ENCODE peak calls at places on chromosome 2, in six cellular contexts. K is Calu3, O is Peyer's patch, I is AG10803, N is choroid plexus epithelial cell, F is stomach. B is an unnamed sample.

GRCh38 chr2:55672630-55673029 is 21.0 kb downstream of the PNPT1 start:
- DNase-seq in O (no peak), N (peak), I (peak), F (no peak), K (no peak), B (no peak)

GRCh38 chr2:240236217-240237111 is 96.0 kb upstream of the OTOS start:
- DNase-seq in F (no peak), I (no peak), K (no peak), O (peak), N (no peak), B (no peak)

GRCh38 chr2:129936334-129936934 is 43.0 kb upstream of the RAB6C start:
- DNase-seq in F (peak), O (no peak), I (no peak), N (no peak), K (no peak), B (peak)

GRCh38 chr2:20582600-20583221 is 68.2 kb downstream of the HS1BP3 start:
- DNase-seq in K (no peak), N (no peak), I (no peak), O (peak), F (no peak), B (no peak)

GRCh38 chr2:241846406-241846805 is 12.3 kb downstream of the PDCD1 start:
- DNase-seq in K (no peak), O (no peak), I (no peak), F (no peak), N (no peak), B (no peak)

GRCh38 chr2:65566617-65567016 is 134.2 kb upstream of the SPRED2 start:
- DNase-seq in N (peak), F (no peak), K (no peak), O (no peak), I (no peak), B (no peak)

GRCh38 chr2:237452846-237453245 is 34.2 kb upstream of the MLPH start:
- DNase-seq in I (no peak), K (no peak), O (no peak), N (peak), F (no peak), B (no peak)

GRCh38 chr2:148338544-148338943 is 306.0 kb upstream of the EPC2 start:
- DNase-seq in I (peak), N (peak), K (no peak), F (no peak), O (no peak), B (no peak)

GRCh38 chr2:109305494-109306187 is 176.6 kb downstream of the SH3RF3 start:
- DNase-seq in F (no peak), N (no peak), I (no peak), O (no peak), K (no peak), B (no peak)

GRCh38 chr2:233481368-233482142 is 85.0 kb downstream of the USP40 start:
- DNase-seq in N (peak), F (peak), O (no peak), I (no peak), K (no peak), B (no peak)

GRCh38 chr2:84393829-84394228 is 65.3 kb downstream of the SUCLG1 start:
- DNase-seq in K (no peak), I (peak), O (no peak), N (peak), F (no peak), B (no peak)

GRCh38 chr2:36271266-36271665 is 84.3 kb upstream of the CRIM1 start:
- DNase-seq in O (no peak), K (no peak), I (no peak), N (peak), F (no peak), B (no peak)

GRCh38 chr2:240452471-240453256 is 17.2 kb downstream of the GPC1 start:
- DNase-seq in K (peak), O (peak), F (peak), I (peak), N (peak), B (no peak)

DNA sequence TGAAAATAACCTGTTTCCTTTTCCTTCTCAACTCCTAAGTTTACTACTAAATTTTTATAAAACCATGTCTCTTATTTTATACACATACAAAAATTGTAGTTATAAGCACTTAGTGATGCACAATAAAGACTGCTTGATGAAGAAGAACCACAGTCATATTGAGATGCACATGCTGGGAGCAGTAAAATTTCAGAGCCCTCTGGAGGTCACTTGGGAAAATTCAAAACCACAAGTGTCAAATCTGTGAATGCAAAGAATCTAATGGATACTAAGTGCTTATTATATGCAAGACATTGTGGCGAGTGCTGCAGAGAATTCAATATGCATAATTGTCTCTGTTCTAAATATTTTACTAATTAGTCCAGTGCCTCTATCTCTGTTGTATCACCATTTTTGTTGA is 180.5 kb downstream of the VWC2L start:
- DNase-seq in O (no peak), N (peak), I (no peak), F (no peak), K (no peak), B (no peak)
- TF ChIP-seq CTCF in O (no peak), N (peak), I (no peak), F (no peak), K (no peak), B (no peak)

GRCh38 chr2:10078704-10079191 is 1.5 kb downstream of the CYS1 start:
- DNase-seq in I (peak), K (no peak), F (no peak), O (no peak), N (peak), B (no peak)

GRCh38 chr2:10080536-10081304 is 509 bp upstream of the CYS1 start:
- DNase-seq in K (no peak), F (no peak), I (no peak), O (no peak), N (peak), B (peak)

GRCh38 chr2:10078001-10078400 is 2.2 kb downstream of the CYS1 start:
- DNase-seq in K (no peak), I (no peak), O (no peak), N (no peak), F (no peak), B (no peak)

GRCh38 chr2:10079192-10079930 is 850 bp downstream of the CYS1 start:
- DNase-seq in F (no peak), N (peak), I (peak), O (no peak), K (peak), B (peak)

GRCh38 chr2:10079931-10080535 is at the start of gene CYS1:
- DNase-seq in N (peak), K (peak), O (no peak), F (no peak), I (peak), B (peak)
- TF ChIP-seq CTCF in N (peak), K (no peak), O (no peak), F (no peak), I (no peak), B (peak)

GRCh38 chr2:136990316-136990715 is 225.0 kb downstream of the THSD7B start:
- DNase-seq in I (no peak), N (no peak), F (no peak), K (no peak), O (no peak), B (no peak)
- TF ChIP-seq CTCF in I (no peak), N (no peak), F (no peak), K (no peak), O (no peak), B (no peak)

GRCh38 chr2:203928849-203929248 is 7.7 kb upstream of the ICOS start:
- DNase-seq in O (no peak), N (peak), F (no peak), I (no peak), K (no peak), B (no peak)
- TF ChIP-seq CTCF in O (peak), N (peak), F (no peak), I (peak), K (no peak), B (peak)

GRCh38 chr2:200298015-200298414 is 8.5 kb upstream of the SPATS2L start:
- DNase-seq in I (no peak), O (no peak), N (peak), F (no peak), K (no peak), B (no peak)
- TF ChIP-seq CTCF in I (no peak), O (no peak), N (no peak), F (no peak), K (no peak), B (no peak)

B was measured in GM10248.